ENCODE peak calls at places on chromosomes 6 and 20, in ten cellular contexts. V is gastrocnemius medialis, O is fibroblast of mammary gland, R is epithelial cell of esophagus, G is GM23338, D is WTC11, Z is cardiac muscle cell, H is Peyer's patch, K is Calu3, X is AG04450. I is an unnamed sample.

GRCh38 chr6:119501798-119502483 is 152.4 kb upstream of the MAN1A1 start:
- DNase-seq in V (no peak), O (no peak), R (no peak), G (no peak), D (no peak), Z (no peak), H (no peak), K (no peak), X (no peak), I (no peak)

GRCh38 chr6:166050559-166050958 is 117.1 kb downstream of the TBXT start:
- DNase-seq in V (no peak), O (no peak), R (no peak), G (peak), D (peak), Z (no peak), H (no peak), K (no peak), X (no peak), I (no peak)

GRCh38 chr6:45548657-45549515 is 171.2 kb upstream of the SUPT3H start:
- DNase-seq in V (no peak), O (no peak), R (peak), G (no peak), D (no peak), Z (no peak), H (peak), K (no peak), X (no peak), I (no peak)

GRCh38 chr20:62361799-62362589 is 5.1 kb downstream of the LAMA5 start:
- DNase-seq in V (no peak), O (no peak), R (no peak), G (peak), D (peak), Z (peak), H (no peak), K (peak), X (no peak), I (no peak)

GRCh38 chr6:106444777-106445507 is 84.4 kb downstream of the CRYBG1 start:
- DNase-seq in V (peak), O (peak), R (peak), G (peak), D (no peak), Z (peak), H (no peak), K (peak), X (peak), I (no peak)

GRCh38 chr6:82040405-82041221 is 206.9 kb downstream of the IBTK start:
- DNase-seq in V (no peak), O (peak), R (peak), G (peak), D (peak), Z (peak), H (peak), K (peak), X (peak), I (no peak)

GRCh38 chr20:24746351-24746685 is 202.8 kb upstream of the CST7 start:
- DNase-seq in V (no peak), O (no peak), R (peak), G (no peak), D (peak), Z (no peak), H (peak), K (peak), X (no peak), I (no peak)

GRCh38 chr6:132122871-132123270 is 171.7 kb upstream of the CCN2 start:
- DNase-seq in V (no peak), O (peak), R (no peak), G (no peak), D (no peak), Z (no peak), H (no peak), K (no peak), X (peak), I (no peak)

GRCh38 chr6:39207421-39208232 is 21.6 kb downstream of the KCNK5 start:
- DNase-seq in V (no peak), O (no peak), R (no peak), G (no peak), D (no peak), Z (no peak), H (no peak), K (peak), X (no peak), I (no peak)

GRCh38 chr20:51495921-51496545 is 46.5 kb downstream of the NFATC2 start:
- DNase-seq in V (no peak), O (no peak), R (no peak), G (no peak), D (no peak), Z (no peak), H (no peak), K (no peak), X (no peak), I (no peak)

GRCh38 chr6:140779991-140780596 is 1352.6 kb upstream of the GJE1 start:
- DNase-seq in V (no peak), O (no peak), R (peak), G (no peak), D (no peak), Z (no peak), H (no peak), K (peak), X (no peak), I (no peak)

DNA sequence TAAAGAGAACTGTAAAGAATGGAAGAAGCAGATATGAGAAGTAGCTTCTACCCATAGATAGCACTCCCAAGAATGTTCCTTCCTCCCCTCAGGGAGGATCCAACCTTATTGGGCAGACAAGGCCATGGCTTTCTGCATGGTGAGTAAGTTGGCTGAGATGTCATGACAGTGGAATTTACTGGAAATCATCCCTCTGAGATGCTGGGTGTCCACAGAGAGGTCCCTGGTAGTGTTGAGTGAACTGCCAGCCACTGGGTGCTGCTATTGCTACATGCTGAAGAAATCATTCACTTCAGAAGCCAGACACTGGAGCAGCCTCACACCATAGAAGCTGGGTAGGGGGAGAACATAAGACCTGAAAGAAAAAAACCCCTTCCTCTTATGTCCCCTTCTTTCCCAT is 46.4 kb upstream of the FERMT1 start:
- DNase-seq in V (no peak), O (peak), R (peak), G (no peak), D (no peak), Z (no peak), H (no peak), K (no peak), X (no peak), I (no peak)
- TF ChIP-seq CTCF in V (no peak), O (no peak), R (peak), G (peak), D (no peak), Z (peak), H (no peak), K (no peak), X (no peak), I (no peak)

GRCh38 chr6:57040011-57040410 is 6.5 kb upstream of the KIAA1586 start:
- DNase-seq in V (no peak), O (peak), R (peak), G (peak), D (peak), Z (no peak), H (no peak), K (peak), X (no peak), I (no peak)
- TF ChIP-seq CTCF in V (no peak), O (peak), R (peak), G (peak), D (no peak), Z (peak), H (no peak), K (peak), X (no peak), I (no peak)

GRCh38 chr20:11274137-11274536 is 600.3 kb upstream of the JAG1 start:
- DNase-seq in V (peak), O (peak), R (peak), G (peak), D (no peak), Z (peak), H (peak), K (peak), X (peak), I (no peak)

GRCh38 chr20:11270566-11270965 is 596.8 kb upstream of the JAG1 start:
- DNase-seq in V (no peak), O (no peak), R (peak), G (peak), D (peak), Z (peak), H (no peak), K (no peak), X (no peak), I (no peak)

GRCh38 chr20:11271920-11272594 is 598.3 kb upstream of the JAG1 start:
- DNase-seq in V (no peak), O (no peak), R (no peak), G (no peak), D (no peak), Z (no peak), H (no peak), K (no peak), X (no peak), I (no peak)

GRCh38 chr20:11267762-11268335 is 594.0 kb upstream of the JAG1 start:
- DNase-seq in V (no peak), O (no peak), R (no peak), G (no peak), D (no peak), Z (no peak), H (no peak), K (no peak), X (no peak), I (no peak)

GRCh38 chr20:11271319-11271718 is 597.5 kb upstream of the JAG1 start:
- DNase-seq in V (no peak), O (no peak), R (no peak), G (peak), D (peak), Z (peak), H (no peak), K (peak), X (no peak), I (no peak)
- TF ChIP-seq CTCF in V (no peak), O (no peak), R (no peak), G (peak), D (peak), Z (no peak), H (no peak), K (no peak), X (no peak), I (no peak)

GRCh38 chr6:107729098-107729497 is 95.0 kb downstream of the SCML4 start:
- DNase-seq in V (no peak), O (no peak), R (no peak), G (peak), D (no peak), Z (no peak), H (no peak), K (peak), X (no peak), I (no peak)
- TF ChIP-seq CTCF in V (no peak), O (peak), R (peak), G (peak), D (no peak), Z (no peak), H (no peak), K (no peak), X (peak), I (no peak)

DNA sequence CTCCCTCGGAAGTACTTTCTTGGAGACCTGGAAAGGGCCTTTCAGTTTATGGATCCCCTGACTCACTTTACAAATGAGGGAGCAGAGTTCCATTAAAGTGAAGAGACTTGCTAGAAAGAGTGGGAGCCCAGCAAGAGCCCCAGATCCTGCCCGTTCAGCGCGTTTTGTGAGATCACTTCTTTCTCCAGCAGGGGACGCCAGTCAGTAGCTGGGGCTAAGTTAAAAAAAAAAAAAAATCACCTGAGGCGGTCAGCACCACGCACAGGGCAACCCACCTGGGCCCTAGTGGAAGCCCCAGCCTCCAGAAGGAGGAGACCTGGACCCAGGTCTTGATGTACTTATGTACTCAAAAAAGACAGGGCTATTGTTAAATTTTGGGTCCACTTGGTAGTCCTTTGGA is 274.5 kb upstream of the RNF24 start:
- DNase-seq in V (no peak), O (no peak), R (no peak), G (peak), D (no peak), Z (no peak), H (no peak), K (no peak), X (no peak), I (no peak)
- TF ChIP-seq CTCF in V (no peak), O (peak), R (peak), G (peak), D (no peak), Z (peak), H (no peak), K (no peak), X (peak), I (no peak)

I was measured in natural killer cell.